ENCODE peak calls at places on chromosomes 3 and 15, in nine cellular contexts. A is mammary epithelial cell, L is neural progenitor cell, K is HCT116, E is Karpas-422, R is astrocyte, C is SK-N-SH, P is IMR-90, D is mesenchymal stem cell. N is an unnamed sample.

GRCh38 chr3:90221900-90222299 is 1114.5 kb downstream of the EPHA3 start:
- DNase-seq in P (no peak), C (no peak), K (no peak), E (no peak), L (no peak), A (peak; percentile 16), D (no peak), R (no peak), N (no peak)

GRCh38 chr3:69948246-69948862 is 51.2 kb upstream of the SAMMSON start:
- DNase-seq in L (peak; percentile 40), P (peak; percentile 66), K (peak; percentile 6), A (peak; percentile 9), D (peak; percentile 59), E (peak; percentile 70), C (peak; percentile 12), R (peak; percentile 21), N (peak; percentile 43)

GRCh38 chr3:187430576-187430975 is 62.4 kb downstream of the RTP4 start:
- DNase-seq in A (no peak), L (no peak), K (no peak), C (no peak), E (peak; percentile 81), D (no peak), R (no peak), P (no peak), N (peak; percentile 47)

GRCh38 chr3:44252332-44252731 is 10.6 kb downstream of the TOPAZ1 start:
- DNase-seq in K (no peak), C (peak; percentile 27), P (no peak), R (no peak), E (no peak), L (no peak), A (no peak), D (peak; percentile 54), N (no peak)

GRCh38 chr3:25527796-25528195 is 99.7 kb downstream of the RARB start:
- DNase-seq in P (no peak), L (peak; percentile 49), R (peak; percentile 45), C (no peak), E (no peak), D (no peak), A (no peak), K (no peak), N (no peak)

GRCh38 chr15:54045397-54045796 is 67.2 kb downstream of the UNC13C start:
- DNase-seq in P (no peak), D (no peak), E (no peak), A (no peak), C (no peak), L (no peak), R (no peak), K (no peak), N (peak; percentile 31)

GRCh38 chr3:185337231-185337816 is 25.6 kb upstream of the MAP3K13 start:
- DNase-seq in L (no peak), R (no peak), C (no peak), E (no peak), A (peak; percentile 31), P (no peak), D (no peak), K (no peak), N (no peak)

GRCh38 chr3:121064121-121064520 is 156.1 kb downstream of the STXBP5L start:
- DNase-seq in R (no peak), P (no peak), K (no peak), C (no peak), L (no peak), A (peak; percentile 8), D (no peak), E (no peak), N (no peak)

GRCh38 chr3:155227141-155227540 is 66.3 kb downstream of the STRIT1 start:
- DNase-seq in D (no peak), E (no peak), K (no peak), P (no peak), R (no peak), L (no peak), A (no peak), C (no peak), N (no peak)

DNA sequence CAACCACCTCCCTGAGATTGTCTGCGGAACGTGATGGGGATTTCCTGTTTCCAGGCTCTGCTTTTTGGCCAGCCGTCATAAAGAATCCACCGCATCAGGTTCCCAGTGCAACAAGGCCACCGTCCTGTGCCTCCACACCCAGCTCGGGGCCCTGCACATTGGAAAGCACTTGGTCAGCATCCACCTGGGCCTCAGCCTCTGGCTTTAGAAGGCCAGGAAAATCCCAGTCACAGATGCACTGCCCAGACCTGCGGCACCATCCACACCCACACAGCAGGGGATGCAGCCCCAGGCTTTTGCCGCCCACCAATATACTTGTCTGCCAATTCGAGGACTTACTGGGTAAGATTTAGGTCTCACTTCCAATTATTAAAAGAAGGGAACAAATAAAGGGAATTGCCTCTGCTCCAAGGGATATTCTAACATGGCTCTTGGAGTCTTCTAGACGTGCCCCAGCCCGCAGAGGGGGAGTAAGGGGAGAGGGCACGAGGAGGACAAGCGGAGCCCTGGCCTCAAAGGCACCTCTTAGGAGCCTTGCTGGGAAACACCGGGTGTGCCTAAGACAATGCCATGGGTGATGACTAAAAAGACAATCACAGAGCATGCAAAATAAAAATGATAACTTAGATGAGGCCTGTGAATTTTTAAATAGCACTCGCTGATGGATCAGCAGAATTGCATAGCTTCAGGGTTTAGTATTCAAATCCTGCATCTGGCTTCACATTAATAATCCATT is 169.2 kb downstream of the FOXP1 start:
- DNase-seq in P (no peak), E (no peak), R (no peak), D (no peak), A (peak; percentile 37), L (no peak), C (no peak), K (no peak), N (no peak)
- H3K9ac ChIP-seq in P (no peak overlapping the region), E (peak overlapping the region; percentile 4), R (no peak overlapping the region), D (no peak overlapping the region), A (peak overlapping the region; percentile 28), L (no peak overlapping the region), C (no peak overlapping the region), K (no peak overlapping the region), N (no peak overlapping the region)

GRCh38 chr15:41714291-41714690 is 54.1 kb downstream of the MGA start:
- DNase-seq in P (no peak), K (no peak), L (no peak), R (no peak), C (no peak), D (no peak), E (no peak), A (no peak), N (no peak)

GRCh38 chr15:41713047-41713446 is 52.8 kb downstream of the MGA start:
- DNase-seq in E (no peak), L (no peak), R (no peak), C (no peak), A (no peak), D (no peak), K (no peak), P (peak; percentile 39), N (no peak)

DNA sequence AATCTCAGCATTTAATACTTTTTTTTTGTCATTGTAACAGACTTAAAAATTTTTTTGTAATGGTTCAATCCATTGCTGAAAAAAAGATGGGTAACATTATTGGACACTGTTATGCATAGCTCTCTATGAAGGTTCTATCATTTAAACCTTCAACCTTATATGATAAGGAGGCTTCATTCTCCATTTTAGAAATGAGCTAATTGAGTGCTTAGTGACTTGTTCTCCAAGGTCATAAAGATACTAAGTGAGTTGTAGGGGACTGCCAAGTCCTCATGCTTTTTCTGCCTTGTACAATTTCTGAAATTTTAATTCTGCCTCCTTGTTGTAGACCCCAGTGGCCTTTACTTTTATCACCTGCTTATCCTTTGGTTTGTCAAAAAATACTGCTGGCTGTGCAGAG is 56.7 kb downstream of the MGA start:
- DNase-seq in K (no peak), R (no peak), D (no peak), E (no peak), C (no peak), A (no peak), P (no peak), L (no peak), N (no peak)
- H3K9ac ChIP-seq in K (no peak overlapping the region), R (no peak overlapping the region), D (no peak overlapping the region), E (no peak overlapping the region), C (no peak overlapping the region), A (no peak overlapping the region), P (no peak overlapping the region), L (no peak overlapping the region), N (no peak overlapping the region)

DNA sequence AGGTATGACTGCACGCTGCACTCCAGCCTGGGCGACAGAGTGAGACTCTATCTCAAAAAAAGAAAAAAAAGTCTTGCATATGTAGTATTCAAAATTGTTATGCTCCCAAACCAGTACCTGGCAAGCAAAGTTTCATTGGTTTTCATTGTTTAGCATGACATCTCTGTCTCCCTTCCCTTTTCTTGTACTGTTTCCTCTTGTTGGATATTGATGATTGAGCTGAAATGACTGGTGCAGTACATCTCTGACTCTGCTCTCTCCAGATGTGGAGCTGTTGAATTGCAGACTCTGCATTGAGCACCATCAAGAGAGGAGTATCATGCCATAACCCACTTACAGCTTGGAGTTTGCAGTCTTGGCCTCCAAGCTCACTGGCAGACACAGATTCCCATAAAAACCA is 77.2 kb downstream of the FAM81A start:
- DNase-seq in R (no peak), D (no peak), C (no peak), P (no peak), E (no peak), A (no peak), L (no peak), K (no peak), N (no peak)
- H3K9ac ChIP-seq in R (no peak overlapping the region), D (no peak overlapping the region), C (no peak overlapping the region), P (no peak overlapping the region), E (no peak overlapping the region), A (no peak overlapping the region), L (no peak overlapping the region), K (no peak overlapping the region), N (no peak overlapping the region)

GRCh38 chr15:67080118-67080899 is 14.9 kb downstream of the SMAD3 start:
- DNase-seq in L (no peak), K (no peak), C (no peak), A (peak; percentile 66), P (peak; percentile 66), E (no peak), D (peak; percentile 86), R (peak; percentile 94), N (no peak)

GRCh38 chr15:67076147-67076843 is 10.9 kb downstream of the SMAD3 start:
- DNase-seq in K (peak; percentile 69), A (peak; percentile 47), L (no peak), P (peak; percentile 93), D (peak; percentile 90), R (peak; percentile 84), C (no peak), E (peak; percentile 92), N (no peak)

GRCh38 chr15:67079361-67079760 is 14.0 kb downstream of the SMAD3 start:
- DNase-seq in R (no peak), K (no peak), E (no peak), A (no peak), P (peak; percentile 62), L (no peak), C (no peak), D (no peak), N (no peak)

GRCh38 chr15:67074886-67075229 is 9.5 kb downstream of the SMAD3 start:
- DNase-seq in A (no peak), C (no peak), E (no peak), K (no peak), D (no peak), P (peak; percentile 24), L (no peak), R (no peak), N (no peak)

DNA sequence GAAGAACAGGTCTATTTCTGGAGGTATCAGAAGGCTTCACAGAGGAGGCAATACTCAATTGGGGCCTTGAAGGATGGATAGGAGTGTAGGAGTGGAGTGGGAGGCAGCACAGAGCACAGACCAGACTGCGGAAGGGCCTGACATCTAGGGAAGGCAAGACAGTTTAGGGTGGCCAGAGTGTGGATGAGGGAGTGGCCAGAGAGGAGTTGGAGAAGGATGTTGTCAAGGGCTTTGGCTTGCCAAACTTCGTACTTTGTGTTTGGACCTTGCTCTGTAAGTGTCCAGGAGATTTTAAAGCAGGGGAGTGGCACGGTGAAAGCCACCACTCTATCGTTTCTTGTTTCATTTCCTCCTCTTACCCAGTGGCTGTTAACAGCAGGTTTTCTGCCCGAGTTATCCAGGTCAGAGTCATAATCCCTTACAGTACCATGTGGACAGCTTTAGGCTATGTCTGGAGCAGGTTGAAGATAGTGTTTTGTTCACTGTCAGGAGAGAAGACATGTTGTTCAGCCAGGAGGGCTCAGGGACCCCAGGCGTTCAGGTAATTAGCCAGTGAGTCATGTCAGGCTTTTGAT is 12.3 kb downstream of the SMAD3 start:
- DNase-seq in D (no peak), E (peak; percentile 64), R (no peak), L (no peak), C (no peak), K (no peak), P (no peak), A (no peak), N (no peak)
- H3K9ac ChIP-seq in D (no peak overlapping the region), E (peak overlapping the region; percentile 9), R (no peak overlapping the region), L (no peak overlapping the region), C (no peak overlapping the region), K (peak overlapping the region; percentile 38), P (peak overlapping the region; percentile 6), A (no peak overlapping the region), N (no peak overlapping the region)

N was measured in mesendoderm.